ENCODE peak calls at places on chromosome 6, in nine cellular contexts. Q, E, N, T, D, P, A, R and J are unnamed samples.

GRCh38 chr6:166497087-166497899 is 89.2 kb downstream of the RAMACL start:
- DNase-seq in P (no peak), A (no peak), N (no peak), E (no peak), D (no peak), R (no peak), T (no peak), Q (no peak), J (no peak)

GRCh38 chr6:4210619-4211419 is 75.4 kb upstream of the ECI2 start:
- DNase-seq in Q (no peak), A (peak; percentile 6), N (peak; percentile 80), T (peak; percentile 55), P (peak; percentile 69), D (peak; percentile 46), E (peak; percentile 79), R (peak; percentile 57), J (peak; percentile 74)

GRCh38 chr6:167846997-167847606 is 20.4 kb downstream of the AFDN start:
- DNase-seq in D (no peak), N (no peak), P (no peak), Q (no peak), A (no peak), T (no peak), E (no peak), R (no peak), J (no peak)

GRCh38 chr6:63897459-63897858 is 261.9 kb downstream of the PHF3 start:
- DNase-seq in R (no peak), Q (no peak), P (peak; percentile 39), A (no peak), D (no peak), T (no peak), E (no peak), N (peak; percentile 9), J (no peak)

GRCh38 chr6:164148789-164149188 is 734.3 kb downstream of the QKI start:
- DNase-seq in E (no peak), P (no peak), T (no peak), A (no peak), N (no peak), Q (no peak), D (no peak), R (no peak), J (no peak)

GRCh38 chr6:111564482-111564945 is 41.2 kb downstream of the TRAF3IP2 start:
- DNase-seq in E (no peak), A (no peak), R (no peak), T (peak; percentile 53), N (peak; percentile 23), D (no peak), Q (no peak), P (peak; percentile 51), J (no peak)

GRCh38 chr6:167839343-167839742 is 12.6 kb downstream of the AFDN start:
- DNase-seq in Q (no peak), R (no peak), A (no peak), D (no peak), E (no peak), T (no peak), N (no peak), P (no peak), J (no peak)

GRCh38 chr6:19530188-19530587 is 307.0 kb upstream of the ID4 start:
- DNase-seq in N (no peak), D (no peak), Q (no peak), P (no peak), R (no peak), A (no peak), T (no peak), E (no peak), J (no peak)

GRCh38 chr6:128427139-128427538 is 93.3 kb downstream of the PTPRK start:
- DNase-seq in E (no peak), Q (no peak), N (no peak), T (no peak), P (no peak), R (no peak), A (no peak), D (no peak), J (no peak)

GRCh38 chr6:6825153-6825847 is 236.8 kb downstream of the LY86 start:
- DNase-seq in D (no peak), R (no peak), A (no peak), Q (no peak), E (no peak), T (no peak), N (peak; percentile 72), P (no peak), J (no peak)

GRCh38 chr6:20056350-20056992 is 155.8 kb downstream of the MBOAT1 start:
- DNase-seq in A (no peak), T (no peak), Q (peak; percentile 12), R (no peak), D (no peak), N (peak; percentile 81), P (peak; percentile 66), E (no peak), J (no peak)

GRCh38 chr6:44470106-44470446 is 82.6 kb downstream of the CDC5L start:
- DNase-seq in D (no peak), Q (no peak), T (no peak), P (no peak), R (no peak), N (no peak), A (no peak), E (no peak), J (no peak)

GRCh38 chr6:148272084-148272483 is 70.6 kb upstream of the SASH1 start:
- DNase-seq in R (no peak), P (peak; percentile 86), Q (peak; percentile 94), N (peak; percentile 12), E (no peak), D (no peak), T (peak; percentile 46), A (no peak), J (no peak)

GRCh38 chr6:56226946-56227879 is 20.2 kb downstream of the COL21A1 start:
- DNase-seq in Q (no peak), T (no peak), E (no peak), N (peak; percentile 53), R (no peak), P (peak; percentile 77), D (no peak), A (no peak), J (no peak)

GRCh38 chr6:42791706-42792320 is 10.0 kb downstream of the BICRAL start:
- DNase-seq in E (no peak), A (no peak), Q (no peak), T (no peak), P (no peak), R (no peak), N (peak; percentile 26), D (no peak), J (no peak)

GRCh38 chr6:21587925-21588811 is 5.4 kb upstream of the SOX4 start:
- DNase-seq in E (peak; percentile 75), N (peak; percentile 54), P (peak; percentile 64), Q (no peak), A (no peak), D (peak; percentile 30), T (peak; percentile 62), R (no peak), J (peak; percentile 60)

GRCh38 chr6:135995160-135995898 is 143.8 kb downstream of the PDE7B start:
- DNase-seq in D (no peak), R (no peak), P (peak; percentile 89), T (no peak), N (peak; percentile 62), A (no peak), Q (no peak), E (no peak), J (no peak)

GRCh38 chr6:100818066-100818465 is 63.1 kb downstream of the ASCC3 start:
- DNase-seq in P (no peak), Q (no peak), E (no peak), A (no peak), R (no peak), N (no peak), D (no peak), T (no peak), J (no peak)

GRCh38 chr6:91105532-91105931 is 518.7 kb upstream of the MAP3K7 start:
- DNase-seq in Q (no peak), N (no peak), D (no peak), A (no peak), P (no peak), T (no peak), R (no peak), E (no peak), J (no peak)

GRCh38 chr6:169165031-169165430 is 88.6 kb downstream of the THBS2 start:
- DNase-seq in N (no peak), R (no peak), Q (no peak), T (no peak), P (no peak), E (no peak), A (no peak), D (no peak), J (peak; percentile 4)

GRCh38 chr6:16067568-16067967 is 61.3 kb upstream of the MYLIP start:
- DNase-seq in D (no peak), P (no peak), N (no peak), E (no peak), R (no peak), A (no peak), Q (no peak), T (no peak), J (no peak)

GRCh38 chr6:31837612-31838553 is 10.3 kb downstream of the HSPA1B start:
- DNase-seq in T (no peak), P (no peak), N (no peak), A (no peak), D (no peak), E (no peak), Q (no peak), R (no peak), J (no peak)

GRCh38 chr6:79762370-79762769 is 131.2 kb downstream of the SH3BGRL2 start:
- DNase-seq in R (no peak), A (no peak), E (peak; percentile 10), N (peak; percentile 39), D (no peak), T (no peak), P (peak; percentile 5), Q (no peak), J (no peak)

GRCh38 chr6:129469070-129469662 is 240.8 kb downstream of the ARHGAP18 start:
- DNase-seq in Q (no peak), T (no peak), D (no peak), R (no peak), A (no peak), P (no peak), N (peak; percentile 6), E (no peak), J (no peak)

GRCh38 chr6:17361013-17361412 is 32.4 kb upstream of the CAP2 start:
- DNase-seq in Q (no peak), P (peak; percentile 17), N (peak; percentile 48), A (no peak), D (no peak), T (no peak), E (no peak), R (no peak), J (no peak)

GRCh38 chr6:107571354-107571753 is 81.4 kb downstream of the SOBP start:
- DNase-seq in E (no peak), R (no peak), N (no peak), Q (no peak), T (no peak), P (no peak), D (no peak), A (no peak), J (no peak)